ENCODE peak calls at places on chromosomes 1 and 21, in four cellular contexts. E, L, B and U are unnamed samples.

GRCh38 chr1:36269408-36269838 is 36.7 kb upstream of the SH3D21 start:
- DNase-seq in E (no peak), L (no peak), B (no peak), U (no peak)

GRCh38 chr1:184060316-184060715 is 8.8 kb downstream of the TSEN15 start:
- DNase-seq in E (no peak), L (peak; percentile 61), B (no peak), U (no peak)

GRCh38 chr1:30877205-30877912 is 31.2 kb downstream of the SDC3 start:
- DNase-seq in E (no peak), L (no peak), B (no peak), U (peak; percentile 38)

GRCh38 chr1:234644928-234645327 is 35.0 kb upstream of the IRF2BP2 start:
- DNase-seq in E (no peak), L (no peak), B (no peak), U (no peak)

GRCh38 chr1:233673146-233673946 is 59.4 kb downstream of the KCNK1 start:
- DNase-seq in E (no peak), L (no peak), B (no peak), U (no peak)

GRCh38 chr1:154884868-154885706 is 15.0 kb upstream of the KCNN3 start:
- DNase-seq in E (no peak), L (no peak), B (no peak), U (no peak)

GRCh38 chr21:16376673-16377072 is 646.9 kb downstream of the USP25 start:
- DNase-seq in E (no peak), L (no peak), B (no peak), U (no peak)

GRCh38 chr1:175744833-175745232 is 1.4 kb upstream of the TNR start:
- DNase-seq in E (no peak), L (no peak), B (no peak), U (no peak)

GRCh38 chr1:58864654-58865053 is 80.8 kb upstream of the JUN start:
- DNase-seq in E (no peak), L (no peak), B (no peak), U (no peak)

GRCh38 chr1:17510138-17510537 is 29.4 kb upstream of the ARHGEF10L start:
- DNase-seq in E (no peak), L (no peak), B (no peak), U (no peak)

GRCh38 chr1:39666772-39667171 is 5.1 kb downstream of the NT5C1A start:
- DNase-seq in E (no peak), L (no peak), B (no peak), U (no peak)

GRCh38 chr1:109206324-109206723 is 7.4 kb upstream of the SARS1 start:
- DNase-seq in E (no peak), L (no peak), B (no peak), U (no peak)

GRCh38 chr1:111735858-111736544 is 3.2 kb downstream of the INKA2 start:
- DNase-seq in E (peak; percentile 31), L (peak; percentile 38), B (no peak), U (no peak)

GRCh38 chr1:181192277-181192676 is 103.8 kb downstream of the IER5 start:
- DNase-seq in E (no peak), L (no peak), B (no peak), U (no peak)

GRCh38 chr1:41439234-41439633 is 45.2 kb downstream of the EDN2 start:
- DNase-seq in E (no peak), L (no peak), B (no peak), U (no peak)

GRCh38 chr1:150567717-150568561 is 11.5 kb downstream of the MCL1 start:
- DNase-seq in E (peak; percentile 86), L (peak; percentile 98), B (peak; percentile 75), U (peak; percentile 95)

GRCh38 chr1:34787461-34788420 is 5.1 kb upstream of the GJA4 start:
- DNase-seq in E (peak; percentile 12), L (peak; percentile 35), B (no peak), U (no peak)